ENCODE peak calls at places on chromosomes 1 and 21, in nine cellular contexts. B is uterus, P is H54, V is esophagus squamous epithelium, C is suprapubic skin, F is IMR-90, J is sigmoid colon, E is HepG2, N is adrenal gland. H is an unnamed sample.

GRCh38 chr1:114023377-114023776 is 44.1 kb downstream of the OLFML3 start:
- DNase-seq in B (no peak), P (no peak), V (no peak), C (no peak), F (no peak), J (no peak), E (no peak), N (no peak), H (no peak)

GRCh38 chr1:7657287-7658126 is 113.6 kb upstream of the VAMP3 start:
- DNase-seq in B (no peak), P (no peak), V (no peak), C (no peak), F (no peak), J (no peak), E (no peak), N (no peak), H (no peak)

GRCh38 chr1:1171551-1172340 is 1.9 kb upstream of the TTLL10 start:
- DNase-seq in B (no peak), P (no peak), V (no peak), C (no peak), F (no peak), J (no peak), E (no peak), N (no peak), H (no peak)

GRCh38 chr1:22717038-22717758 is 6.6 kb downstream of the EPHB2 start:
- DNase-seq in B (no peak), P (no peak), V (no peak), C (no peak), F (no peak), J (no peak), E (no peak), N (no peak), H (no peak)

GRCh38 chr1:119652587-119652986 is 4.5 kb upstream of the ZNF697 start:
- DNase-seq in B (no peak), P (no peak), V (no peak), C (no peak), F (no peak), J (no peak), E (no peak), N (no peak), H (no peak)

GRCh38 chr1:231806623-231807470 is 180.3 kb downstream of the DISC1 start:
- DNase-seq in B (no peak), P (peak; percentile 43), V (no peak), C (no peak), F (peak; percentile 8), J (peak; percentile 67), E (peak; percentile 46), N (peak; percentile 56), H (peak; percentile 58)

GRCh38 chr21:38984982-38985422 is 179.3 kb downstream of the ETS2 start:
- DNase-seq in B (peak; percentile 49), P (peak; percentile 58), V (no peak), C (no peak), F (peak; percentile 86), J (no peak), E (no peak), N (no peak), H (peak; percentile 51)

GRCh38 chr1:202577381-202577780 is 132.9 kb downstream of the SYT2 start:
- DNase-seq in B (no peak), P (no peak), V (no peak), C (no peak), F (peak; percentile 60), J (no peak), E (no peak), N (no peak), H (no peak)

GRCh38 chr21:15826147-15826780 is 96.5 kb downstream of the USP25 start:
- DNase-seq in B (no peak), P (no peak), V (no peak), C (no peak), F (peak; percentile 54), J (no peak), E (peak; percentile 72), N (no peak), H (peak; percentile 56)

GRCh38 chr1:108107658-108108057 is 92.5 kb downstream of the SLC25A24 start:
- DNase-seq in B (no peak), P (peak; percentile 57), V (no peak), C (no peak), F (peak; percentile 74), J (no peak), E (no peak), N (no peak), H (no peak)

GRCh38 chr1:197921235-197922069 is 4.3 kb downstream of the LHX9 start:
- DNase-seq in B (no peak), P (no peak), V (no peak), C (no peak), F (no peak), J (no peak), E (no peak), N (no peak), H (peak; percentile 14)

GRCh38 chr21:16040601-16041000 is 310.8 kb downstream of the USP25 start:
- DNase-seq in B (no peak), P (no peak), V (no peak), C (no peak), F (peak; percentile 55), J (no peak), E (peak; percentile 2), N (no peak), H (peak; percentile 29)

GRCh38 chr1:43789604-43790288 is 82.4 kb downstream of the ST3GAL3 start:
- DNase-seq in B (no peak), P (no peak), V (no peak), C (no peak), F (no peak), J (no peak), E (no peak), N (no peak), H (no peak)

GRCh38 chr1:54810144-54810942 is 9.2 kb upstream of the TTC22 start:
- DNase-seq in B (peak; percentile 65), P (peak; percentile 88), V (no peak), C (peak; percentile 78), F (peak; percentile 37), J (no peak), E (peak; percentile 42), N (peak; percentile 70), H (peak; percentile 36)

GRCh38 chr1:201511925-201512539 is 5.1 kb upstream of the CSRP1 start:
- DNase-seq in B (peak; percentile 69), P (no peak), V (no peak), C (no peak), F (no peak), J (peak; percentile 89), E (peak; percentile 22), N (peak; percentile 43), H (no peak)

GRCh38 chr1:92310185-92310597 is 11.3 kb downstream of the RPAP2 start:
- DNase-seq in B (no peak), P (peak; percentile 16), V (no peak), C (no peak), F (peak; percentile 50), J (no peak), E (no peak), N (no peak), H (peak; percentile 26)
- TF ChIP-seq POLR2A in B (no peak), P (no peak), V (no peak), C (no peak), F (no peak), J (no peak), E (no peak), N (no peak), H (no peak)

DNA sequence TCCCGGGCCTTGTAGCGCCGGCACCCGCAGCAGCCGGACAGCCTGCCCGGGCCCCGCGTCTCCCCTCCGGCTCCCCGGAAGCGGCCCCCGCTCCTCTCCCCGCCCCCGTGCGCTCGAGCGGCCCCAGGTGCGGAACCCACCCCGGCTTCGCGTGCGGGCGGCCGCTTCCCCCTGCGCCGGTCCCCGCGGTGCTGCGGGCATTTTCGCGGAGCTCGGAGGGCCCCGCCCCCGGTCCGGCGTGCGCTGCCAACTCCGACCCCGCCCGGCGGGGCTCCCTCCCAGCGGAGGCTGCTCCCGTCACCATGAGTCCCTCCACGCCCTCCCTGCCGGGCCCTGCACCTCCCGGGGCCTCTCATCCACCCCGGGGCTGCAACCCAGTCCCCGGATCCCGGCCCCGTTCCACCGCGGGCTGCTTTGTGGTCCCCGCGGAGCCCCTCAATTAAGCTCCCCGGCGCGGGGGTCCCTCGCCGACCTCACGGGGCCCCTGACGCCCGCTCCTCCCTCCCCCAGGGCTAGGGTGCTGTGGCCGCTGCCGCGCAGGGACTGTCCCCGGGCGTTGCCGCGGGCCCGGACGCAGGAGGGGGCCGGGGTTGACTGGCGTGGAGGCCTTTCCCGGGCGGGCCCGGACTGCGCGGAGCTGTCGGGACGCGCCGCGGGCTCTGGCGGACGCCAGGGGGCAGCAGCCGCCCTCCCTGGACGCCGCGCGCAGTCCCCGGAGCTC is 159.4 kb downstream of the RUNX1 start:
- DNase-seq in B (peak; percentile 70), P (peak; percentile 78), V (no peak), C (no peak), F (peak; percentile 77), J (peak; percentile 86), E (peak; percentile 50), N (peak; percentile 71), H (peak; percentile 92)
- TF ChIP-seq POLR2A in B (no peak), P (peak; percentile 43), V (no peak), C (peak; percentile 14), F (no peak), J (no peak), E (no peak), N (no peak), H (peak; percentile 53)

DNA sequence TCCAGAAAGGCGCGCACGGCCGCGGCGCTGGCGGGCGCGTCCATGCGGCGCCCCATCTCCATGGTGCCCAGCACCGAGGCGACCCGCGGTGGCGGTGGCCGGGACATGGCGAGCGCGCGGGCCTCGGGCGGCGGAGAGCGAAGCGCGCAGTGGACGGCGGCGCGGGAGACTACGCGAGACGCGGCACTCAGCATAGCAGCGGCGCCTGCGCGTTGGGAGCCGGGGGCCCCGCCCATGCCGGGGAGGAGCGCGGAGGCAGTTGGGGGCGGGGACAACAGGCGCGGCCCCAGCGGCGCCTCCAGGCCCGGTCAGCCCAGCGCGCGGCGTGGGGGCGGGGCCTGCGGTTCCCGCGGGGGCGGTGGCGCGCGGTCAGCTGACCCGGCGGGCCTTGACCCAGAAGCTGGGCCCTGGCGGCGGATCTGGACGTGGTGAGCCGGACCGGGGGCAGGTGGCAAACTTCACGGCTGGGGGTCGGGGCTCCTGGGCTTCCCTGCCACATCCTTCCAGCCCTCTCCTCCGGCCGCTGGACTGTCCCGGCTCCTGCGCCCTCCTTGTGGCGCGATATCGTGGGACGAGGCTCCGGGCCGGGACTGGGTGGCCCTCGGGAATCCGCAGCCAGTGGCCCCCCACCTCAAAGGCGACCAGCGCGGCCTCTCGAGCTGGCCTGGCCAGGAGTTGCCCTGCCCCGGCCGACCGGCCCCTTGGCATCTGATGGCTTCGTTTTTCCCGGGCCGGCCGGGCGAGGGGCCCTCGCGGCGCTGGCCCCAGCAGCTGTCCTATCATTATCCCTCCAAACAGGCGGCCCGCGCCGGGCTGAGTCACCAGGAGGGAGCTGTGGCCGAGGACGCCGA is at the start of the genes AKR7A2 and SLC66A1:
- DNase-seq in B (peak; percentile 93), P (peak; percentile 85), V (peak; percentile 28), C (peak; percentile 94), F (peak; percentile 89), J (peak; percentile 95), E (peak; percentile 82), N (peak; percentile 90), H (peak; percentile 98)
- TF ChIP-seq POLR2A in B (peak; percentile 86), P (peak; percentile 83), V (no peak), C (no peak), F (peak; percentile 81), J (peak; percentile 39), E (peak; percentile 79), N (peak; percentile 58), H (peak; percentile 72)

DNA sequence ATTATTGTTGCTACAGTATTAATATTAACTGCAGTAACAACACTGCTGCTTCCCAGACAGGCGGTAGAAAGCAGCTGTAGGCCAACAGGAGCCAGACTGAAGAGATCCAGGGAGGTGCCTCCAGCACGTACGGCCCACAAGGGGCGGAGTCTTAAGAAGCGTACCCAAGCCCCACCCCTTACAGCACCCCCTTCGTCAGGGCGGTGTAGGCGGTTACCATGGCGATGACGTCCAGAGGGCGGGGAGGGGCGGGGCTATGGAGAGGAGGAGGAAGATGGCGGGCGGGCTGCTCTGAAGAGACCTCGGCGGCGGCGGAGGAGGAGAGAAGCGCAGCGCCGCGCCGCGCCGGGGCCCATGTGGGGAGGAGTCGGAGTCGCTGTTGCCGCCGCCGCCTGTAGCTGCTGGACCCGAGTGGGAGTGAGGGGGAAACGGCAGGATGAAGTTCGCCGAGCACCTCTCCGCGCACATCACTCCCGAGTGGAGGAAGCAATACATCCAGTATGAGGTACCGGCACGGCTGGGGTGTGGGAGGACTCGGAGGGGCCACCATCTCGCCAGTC is at the start of gene XPR1:
- DNase-seq in B (peak; percentile 98), P (peak; percentile 68), V (peak; percentile 96), C (peak; percentile 99), F (peak; percentile 99), J (peak; percentile 99), E (peak; percentile 96), N (peak; percentile 99), H (peak; percentile 99)
- TF ChIP-seq POLR2A in B (peak; percentile 95), P (peak; percentile 92), V (peak; percentile 95), C (peak; percentile 82), F (peak; percentile 74), J (peak; percentile 89), E (peak; percentile 71), N (peak; percentile 69), H (peak; percentile 85)